ENCODE peak calls at places on chromosomes 5 and 9, in six cellular contexts. N is GM23338, K is OCI-LY7, O is PC-3, R is SK-N-SH, H is GM23248. V is an unnamed sample.

GRCh38 chr5:395156-395920 is 47.6 kb upstream of the EXOC3 start:
- DNase-seq in N (no peak), K (no peak), O (peak), R (peak), H (peak), V (no peak)

GRCh38 chr5:1317921-1318565 is 23.2 kb upstream of the TERT start:
- DNase-seq in N (no peak), K (no peak), O (no peak), R (no peak), H (no peak), V (peak)

GRCh38 chr9:135998410-135999071 is 37.4 kb upstream of the UBAC1 start:
- DNase-seq in N (no peak), K (no peak), O (no peak), R (no peak), H (no peak), V (no peak)

GRCh38 chr5:63233906-63234305 is 655.3 kb downstream of the LRRC70 start:
- DNase-seq in N (no peak), K (no peak), O (no peak), R (no peak), H (peak), V (no peak)

GRCh38 chr9:115133649-115134048 is 15.7 kb upstream of the TNC start:
- DNase-seq in N (no peak), K (no peak), O (no peak), R (no peak), H (peak), V (no peak)

GRCh38 chr5:150315245-150315644 is 12.5 kb upstream of the ARSI start:
- DNase-seq in N (no peak), K (no peak), O (no peak), R (no peak), H (no peak), V (no peak)

GRCh38 chr5:78547731-78548189 is 100.8 kb downstream of the LHFPL2 start:
- DNase-seq in N (no peak), K (no peak), O (no peak), R (no peak), H (peak), V (no peak)

GRCh38 chr5:174920906-174921550 is 196.6 kb downstream of the MSX2 start:
- DNase-seq in N (peak), K (no peak), O (no peak), R (no peak), H (peak), V (no peak)

GRCh38 chr5:82387041-82387818 is 109.1 kb upstream of the RPS23 start:
- DNase-seq in N (no peak), K (no peak), O (peak), R (peak), H (no peak), V (no peak)

GRCh38 chr5:132405646-132406045 is 36.1 kb downstream of the SLC22A5 start:
- DNase-seq in N (no peak), K (no peak), O (no peak), R (no peak), H (no peak), V (no peak)

GRCh38 chr5:124515494-124516222 is 230.8 kb downstream of the ZNF608 start:
- DNase-seq in N (no peak), K (no peak), O (no peak), R (no peak), H (no peak), V (no peak)
- TF ChIP-seq EZH2phosphoT487 in N (no peak), K (no peak), O (no peak), R (no peak), H (no peak), V (no peak)

GRCh38 chr5:99022250-99022649 is 93.4 kb upstream of the CHD1 start:
- DNase-seq in N (no peak), K (no peak), O (no peak), R (no peak), H (no peak), V (no peak)

GRCh38 chr5:99019812-99020697 is 91.2 kb upstream of the CHD1 start:
- DNase-seq in N (no peak), K (no peak), O (peak), R (no peak), H (peak), V (no peak)

GRCh38 chr5:99020698-99021048 is 91.9 kb upstream of the CHD1 start:
- DNase-seq in N (no peak), K (no peak), O (peak), R (no peak), H (no peak), V (no peak)

GRCh38 chr5:99019254-99019653 is 90.4 kb upstream of the CHD1 start:
- DNase-seq in N (no peak), K (no peak), O (no peak), R (no peak), H (peak), V (no peak)
- H2AFZ ChIP-seq in N (no peak), K (no peak), O (no peak), R (no peak), H (no peak), V (no peak)

GRCh38 chr5:61162010-61162831 is at the start of gene SMIM15:
- DNase-seq in N (peak), K (peak), O (peak), R (peak), H (peak), V (peak)
- H3K27ac ChIP-seq in N (peak), K (peak), O (peak), R (peak), H (peak), V (peak)

GRCh38 chr5:76403713-76403962 is 553 bp downstream of the IQGAP2 start:
- DNase-seq in N (no peak), K (no peak), O (no peak), R (peak), H (no peak), V (no peak)
- TF ChIP-seq EZH2phosphoT487 in N (no peak), K (no peak), O (no peak), R (no peak), H (no peak), V (no peak)

DNA sequence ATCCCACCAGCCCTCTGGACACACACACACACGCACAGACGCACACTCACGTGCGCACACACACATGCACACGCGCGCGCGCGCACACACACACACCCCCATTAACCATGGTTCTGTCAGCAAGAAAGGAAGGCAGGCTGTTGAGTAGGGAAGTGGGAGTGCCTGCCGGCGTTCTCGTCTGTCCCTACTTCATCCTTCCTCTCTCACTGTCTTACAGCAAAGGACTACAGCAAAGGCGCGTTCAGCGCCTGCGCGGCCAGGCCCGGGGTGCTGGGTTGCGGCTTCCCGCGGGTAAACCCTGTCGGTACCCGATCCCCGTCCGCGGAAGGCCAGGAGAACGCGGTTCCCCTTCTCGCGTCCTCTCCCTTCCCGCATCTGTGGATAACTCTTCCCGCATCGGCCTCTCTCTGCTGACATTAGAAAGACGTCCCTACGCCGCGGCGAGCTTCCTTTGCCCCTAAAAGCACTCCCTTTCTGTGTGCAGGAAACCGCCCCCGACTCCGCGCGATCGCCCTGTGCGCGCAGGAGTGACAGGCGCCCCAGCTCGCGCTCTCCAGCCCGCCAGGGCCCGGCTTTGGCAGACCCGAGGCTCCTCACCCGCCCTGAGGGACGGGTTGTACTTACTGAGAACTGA is 219.2 kb downstream of the AGTPBP1 start:
- DNase-seq in N (peak), K (no peak), O (no peak), R (peak), H (peak), V (no peak)
- H2AFZ ChIP-seq in N (peak), K (no peak), O (peak), R (peak), H (peak), V (no peak)

GRCh38 chr9:121303456-121304451 is 35.8 kb downstream of the GSN start:
- DNase-seq in N (no peak), K (no peak), O (no peak), R (no peak), H (peak), V (no peak)

GRCh38 chr9:121300283-121301119 is 32.5 kb downstream of the GSN start:
- DNase-seq in N (no peak), K (no peak), O (no peak), R (no peak), H (no peak), V (no peak)

GRCh38 chr9:121302786-121303185 is 34.8 kb downstream of the GSN start:
- DNase-seq in N (no peak), K (no peak), O (no peak), R (no peak), H (no peak), V (no peak)

GRCh38 chr9:121302341-121302740 is 34.4 kb downstream of the GSN start:
- DNase-seq in N (no peak), K (no peak), O (no peak), R (no peak), H (no peak), V (no peak)

GRCh38 chr9:121301881-121302286 is 33.9 kb downstream of the GSN start:
- DNase-seq in N (no peak), K (no peak), O (no peak), R (no peak), H (no peak), V (no peak)
- H3K27ac ChIP-seq in N (no peak), K (no peak), O (no peak), R (no peak), H (no peak), V (no peak)

DNA sequence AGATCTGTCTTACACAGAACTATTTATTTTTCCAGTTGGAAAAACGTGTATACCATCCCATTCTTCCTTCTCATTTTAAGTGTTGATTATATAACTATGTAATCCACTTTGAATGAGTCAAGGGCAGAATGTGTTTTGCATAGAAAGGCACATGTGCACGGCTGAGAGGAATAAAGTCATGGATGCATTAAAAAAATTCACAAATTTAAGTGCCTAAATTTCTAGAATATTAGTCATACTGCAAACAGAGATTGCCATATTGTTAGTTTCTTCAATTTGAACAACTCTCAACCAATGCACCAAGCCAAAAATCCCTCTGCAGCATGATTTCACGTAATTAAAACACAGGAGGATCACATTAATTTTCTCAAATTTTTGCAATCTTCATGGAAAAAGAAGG is 166.3 kb downstream of the MPDZ start:
- DNase-seq in N (no peak), K (no peak), O (peak), R (no peak), H (peak), V (no peak)
- TF ChIP-seq EZH2phosphoT487 in N (no peak), K (no peak), O (no peak), R (no peak), H (no peak), V (no peak)

GRCh38 chr5:172568308-172568923 is 72.6 kb upstream of the NEURL1B start:
- DNase-seq in N (no peak), K (no peak), O (no peak), R (no peak), H (no peak), V (no peak)
- H2AFZ ChIP-seq in N (no peak), K (no peak), O (no peak), R (no peak), H (no peak), V (no peak)

GRCh38 chr5:135993248-135993893 is 35.4 kb upstream of the TGFBI start:
- DNase-seq in N (no peak), K (no peak), O (peak), R (no peak), H (peak), V (no peak)
- H3K27ac ChIP-seq in N (no peak), K (no peak), O (no peak), R (peak), H (peak), V (no peak)

DNA sequence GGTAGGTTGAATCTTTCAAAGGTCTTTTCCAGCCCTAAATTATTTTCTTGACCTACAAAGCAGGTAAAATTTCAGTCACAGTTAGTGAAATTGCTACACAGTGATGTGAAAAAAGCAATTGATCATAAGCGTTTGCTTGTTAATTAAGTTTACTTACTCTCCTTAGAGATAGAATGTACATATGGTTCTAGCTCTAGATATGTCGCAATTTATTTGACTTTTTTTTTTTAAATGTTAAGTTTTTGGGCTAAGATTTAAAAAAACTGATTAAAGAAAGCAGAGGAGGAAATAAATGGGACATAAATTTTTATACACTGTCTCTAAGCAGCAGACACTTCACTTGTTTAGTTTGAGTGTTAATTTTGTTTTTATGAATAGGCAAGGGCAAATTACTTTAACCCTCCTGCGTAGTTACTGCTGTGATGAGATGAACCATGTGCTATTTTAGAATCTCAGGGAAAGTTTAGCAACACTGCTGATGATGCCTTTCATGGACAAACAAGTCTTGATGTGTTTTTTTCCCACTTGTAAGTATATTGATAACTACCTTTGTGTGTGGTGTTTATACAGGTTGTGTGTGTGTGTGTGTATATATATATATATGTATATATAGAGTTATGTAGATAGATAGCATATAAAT is 38.3 kb upstream of the FAM120AOS start:
- DNase-seq in N (no peak), K (no peak), O (no peak), R (no peak), H (no peak), V (no peak)
- TF ChIP-seq EZH2phosphoT487 in N (no peak), K (no peak), O (no peak), R (no peak), H (no peak), V (no peak)